ENCODE peak calls at places on chromosomes 16 and 17, in five cellular contexts. One of them, this sample, is unnamed.
A peak's percentile ranks its signal among the peaks of the same experiment; 100 is the strongest.

GRCh38 chr17:60231691-60232090 is 81.9 kb downstream of the CA4 start:
- DNase-seq in left ventricle myocardium inferior: no peak
- DNase-seq in foreskin keratinocyte: peak; percentile 15
- DNase-seq in Peyer's patch: no peak
- DNase-seq in A549: no peak
- DNase-seq in this sample: no peak

GRCh38 chr16:69563605-69564580 is 1.9 kb upstream of the NFAT5 start:
- DNase-seq in Peyer's patch: no peak
- DNase-seq in A549: no peak
- DNase-seq in foreskin keratinocyte: no peak
- DNase-seq in left ventricle myocardium inferior: no peak
- DNase-seq in this sample: no peak

GRCh38 chr17:32253117-32253611 is 12.5 kb upstream of the RHBDL3 start:
- DNase-seq in A549: peak; percentile 80
- DNase-seq in Peyer's patch: peak; percentile 88
- DNase-seq in foreskin keratinocyte: no peak
- DNase-seq in left ventricle myocardium inferior: peak; percentile 76
- DNase-seq in this sample: peak; percentile 82

GRCh38 chr16:20323591-20324117 is 3.7 kb downstream of the GP2 start:
- DNase-seq in A549: no peak
- DNase-seq in Peyer's patch: no peak
- DNase-seq in left ventricle myocardium inferior: no peak
- DNase-seq in foreskin keratinocyte: no peak
- DNase-seq in this sample: no peak

GRCh38 chr16:73337371-73337770 is 289.4 kb upstream of the ZFHX3 start:
- DNase-seq in foreskin keratinocyte: no peak
- DNase-seq in Peyer's patch: no peak
- DNase-seq in left ventricle myocardium inferior: no peak
- DNase-seq in A549: no peak
- DNase-seq in this sample: no peak

GRCh38 chr17:35666967-35667552 is 64.4 kb upstream of the RASL10B start:
- DNase-seq in Peyer's patch: peak; percentile 60
- DNase-seq in left ventricle myocardium inferior: no peak
- DNase-seq in A549: no peak
- DNase-seq in foreskin keratinocyte: no peak
- DNase-seq in this sample: no peak

GRCh38 chr16:11327277-11328171 is 17.7 kb upstream of the RMI2 start:
- DNase-seq in Peyer's patch: peak; percentile 69
- DNase-seq in left ventricle myocardium inferior: peak; percentile 40
- DNase-seq in A549: no peak
- DNase-seq in foreskin keratinocyte: no peak
- DNase-seq in this sample: no peak

GRCh38 chr16:8963010-8963824 is 489 bp downstream of the USP7 start:
- DNase-seq in left ventricle myocardium inferior: no peak
- DNase-seq in foreskin keratinocyte: no peak
- DNase-seq in A549: no peak
- DNase-seq in Peyer's patch: no peak
- DNase-seq in this sample: no peak

GRCh38 chr17:49455226-49455968 is 39.7 kb upstream of the NGFR start:
- DNase-seq in A549: no peak
- DNase-seq in Peyer's patch: no peak
- DNase-seq in left ventricle myocardium inferior: no peak
- DNase-seq in foreskin keratinocyte: no peak
- DNase-seq in this sample: no peak

GRCh38 chr17:29883497-29883896 is 46.5 kb downstream of the SSH2 start:
- DNase-seq in A549: no peak
- DNase-seq in left ventricle myocardium inferior: no peak
- DNase-seq in Peyer's patch: no peak
- DNase-seq in foreskin keratinocyte: no peak
- DNase-seq in this sample: no peak

GRCh38 chr16:30888856-30889499 is 4.9 kb downstream of the BCL7C start:
- DNase-seq in foreskin keratinocyte: no peak
- DNase-seq in Peyer's patch: no peak
- DNase-seq in A549: no peak
- DNase-seq in left ventricle myocardium inferior: no peak
- DNase-seq in this sample: no peak

GRCh38 chr17:19996502-19996901 is 12.7 kb upstream of the SPECC1 start:
- DNase-seq in foreskin keratinocyte: no peak
- DNase-seq in Peyer's patch: no peak
- DNase-seq in left ventricle myocardium inferior: no peak
- DNase-seq in A549: no peak
- DNase-seq in this sample: no peak

GRCh38 chr17:77936881-77937280 is 21.6 kb upstream of the TNRC6C start:
- DNase-seq in A549: no peak
- DNase-seq in foreskin keratinocyte: no peak
- DNase-seq in Peyer's patch: no peak
- DNase-seq in left ventricle myocardium inferior: no peak
- DNase-seq in this sample: no peak

GRCh38 chr16:55825115-55825728 is 7.7 kb downstream of the CES1 start:
- DNase-seq in A549: no peak
- DNase-seq in foreskin keratinocyte: no peak
- DNase-seq in Peyer's patch: no peak
- DNase-seq in left ventricle myocardium inferior: no peak
- DNase-seq in this sample: no peak

GRCh38 chr17:59621771-59622170 is 2.1 kb downstream of the CLTC start:
- DNase-seq in Peyer's patch: no peak
- DNase-seq in foreskin keratinocyte: no peak
- DNase-seq in A549: no peak
- DNase-seq in left ventricle myocardium inferior: no peak
- DNase-seq in this sample: no peak

GRCh38 chr17:59812139-59812538 is 80.6 kb downstream of the TUBD1 start:
- DNase-seq in left ventricle myocardium inferior: no peak
- DNase-seq in Peyer's patch: no peak
- DNase-seq in foreskin keratinocyte: no peak
- DNase-seq in A549: no peak
- DNase-seq in this sample: no peak

GRCh38 chr16:72797606-72798005 is 250.3 kb downstream of the ZFHX3 start:
- DNase-seq in foreskin keratinocyte: no peak
- DNase-seq in Peyer's patch: no peak
- DNase-seq in A549: no peak
- DNase-seq in left ventricle myocardium inferior: peak; percentile 28
- DNase-seq in this sample: no peak

GRCh38 chr16:31016018-31016417 is 5.6 kb upstream of the STX1B start:
- DNase-seq in A549: no peak
- DNase-seq in foreskin keratinocyte: no peak
- DNase-seq in Peyer's patch: no peak
- DNase-seq in left ventricle myocardium inferior: no peak
- DNase-seq in this sample: no peak

GRCh38 chr17:49454050-49454449 is 39.4 kb upstream of the PHB1 start:
- DNase-seq in left ventricle myocardium inferior: no peak
- DNase-seq in A549: no peak
- DNase-seq in foreskin keratinocyte: no peak
- DNase-seq in Peyer's patch: no peak
- DNase-seq in this sample: no peak

GRCh38 chr17:54944796-54945195 is 23.7 kb downstream of the COX11 start:
- DNase-seq in Peyer's patch: no peak
- DNase-seq in foreskin keratinocyte: no peak
- DNase-seq in left ventricle myocardium inferior: no peak
- DNase-seq in A549: no peak
- DNase-seq in this sample: no peak

GRCh38 chr16:28826141-28826540 is 3.3 kb downstream of the ATXN2L start:
- DNase-seq in Peyer's patch: no peak
- DNase-seq in left ventricle myocardium inferior: no peak
- DNase-seq in A549: no peak
- DNase-seq in foreskin keratinocyte: no peak
- DNase-seq in this sample: no peak

GRCh38 chr16:24996731-24997130 is 18.4 kb downstream of the ARHGAP17 start:
- DNase-seq in left ventricle myocardium inferior: no peak
- DNase-seq in foreskin keratinocyte: no peak
- DNase-seq in A549: no peak
- DNase-seq in Peyer's patch: no peak
- DNase-seq in this sample: no peak

GRCh38 chr17:77834170-77835115 is 124.1 kb upstream of the TNRC6C start:
- DNase-seq in A549: peak; percentile 99
- DNase-seq in foreskin keratinocyte: no peak
- DNase-seq in Peyer's patch: peak; percentile 79
- DNase-seq in left ventricle myocardium inferior: peak; percentile 55
- DNase-seq in this sample: peak; percentile 80

GRCh38 chr17:68461122-68461539 is 3.8 kb upstream of the WIPI1 start:
- DNase-seq in Peyer's patch: no peak
- DNase-seq in left ventricle myocardium inferior: no peak
- DNase-seq in foreskin keratinocyte: no peak
- DNase-seq in A549: no peak
- DNase-seq in this sample: no peak

GRCh38 chr16:50458694-50459271 is 89.4 kb upstream of the NKD1 start:
- DNase-seq in foreskin keratinocyte: no peak
- DNase-seq in A549: no peak
- DNase-seq in left ventricle myocardium inferior: no peak
- DNase-seq in Peyer's patch: peak; percentile 9
- DNase-seq in this sample: peak; percentile 32

GRCh38 chr17:74601944-74602572 is 10.0 kb upstream of the CD300LD start:
- DNase-seq in foreskin keratinocyte: peak; percentile 17
- DNase-seq in left ventricle myocardium inferior: no peak
- DNase-seq in A549: peak; percentile 79
- DNase-seq in Peyer's patch: peak; percentile 61
- DNase-seq in this sample: no peak

GRCh38 chr17:78716814-78717393 is 65.2 kb downstream of the CYTH1 start:
- DNase-seq in A549: peak; percentile 85
- DNase-seq in left ventricle myocardium inferior: peak; percentile 76
- DNase-seq in Peyer's patch: peak; percentile 79
- DNase-seq in foreskin keratinocyte: no peak
- DNase-seq in this sample: peak; percentile 78

GRCh38 chr16:66427036-66427446 is at the start of gene BEAN1:
- DNase-seq in foreskin keratinocyte: no peak
- DNase-seq in Peyer's patch: peak; percentile 27
- DNase-seq in left ventricle myocardium inferior: peak; percentile 36
- DNase-seq in A549: peak; percentile 46
- DNase-seq in this sample: no peak

GRCh38 chr17:77318491-77319210 is 177.9 kb downstream of the SEC14L1 start:
- DNase-seq in foreskin keratinocyte: no peak
- DNase-seq in A549: no peak
- DNase-seq in Peyer's patch: peak; percentile 63
- DNase-seq in left ventricle myocardium inferior: no peak
- DNase-seq in this sample: peak; percentile 66

GRCh38 chr16:86025706-86026105 is 126.7 kb downstream of the IRF8 start:
- DNase-seq in foreskin keratinocyte: no peak
- DNase-seq in A549: no peak
- DNase-seq in left ventricle myocardium inferior: no peak
- DNase-seq in Peyer's patch: peak; percentile 41
- DNase-seq in this sample: no peak

GRCh38 chr17:73347355-73347754 is 35.6 kb upstream of the CDC42EP4 start:
- DNase-seq in foreskin keratinocyte: no peak
- DNase-seq in left ventricle myocardium inferior: no peak
- DNase-seq in Peyer's patch: no peak
- DNase-seq in A549: no peak
- DNase-seq in this sample: no peak
- H3K4me1 ChIP-seq in foreskin keratinocyte: no peaks in the 10 kb centered on the region
- H3K4me1 ChIP-seq in left ventricle myocardium inferior: peaks cover 16% of the 10 kb centered on the region
- H3K4me1 ChIP-seq in Peyer's patch: peaks cover 12% of the 10 kb centered on the region
- H3K4me1 ChIP-seq in A549: peaks cover 16% of the 10 kb centered on the region
- H3K4me1 ChIP-seq in this sample: peaks cover 10% of the 10 kb centered on the region

DNA sequence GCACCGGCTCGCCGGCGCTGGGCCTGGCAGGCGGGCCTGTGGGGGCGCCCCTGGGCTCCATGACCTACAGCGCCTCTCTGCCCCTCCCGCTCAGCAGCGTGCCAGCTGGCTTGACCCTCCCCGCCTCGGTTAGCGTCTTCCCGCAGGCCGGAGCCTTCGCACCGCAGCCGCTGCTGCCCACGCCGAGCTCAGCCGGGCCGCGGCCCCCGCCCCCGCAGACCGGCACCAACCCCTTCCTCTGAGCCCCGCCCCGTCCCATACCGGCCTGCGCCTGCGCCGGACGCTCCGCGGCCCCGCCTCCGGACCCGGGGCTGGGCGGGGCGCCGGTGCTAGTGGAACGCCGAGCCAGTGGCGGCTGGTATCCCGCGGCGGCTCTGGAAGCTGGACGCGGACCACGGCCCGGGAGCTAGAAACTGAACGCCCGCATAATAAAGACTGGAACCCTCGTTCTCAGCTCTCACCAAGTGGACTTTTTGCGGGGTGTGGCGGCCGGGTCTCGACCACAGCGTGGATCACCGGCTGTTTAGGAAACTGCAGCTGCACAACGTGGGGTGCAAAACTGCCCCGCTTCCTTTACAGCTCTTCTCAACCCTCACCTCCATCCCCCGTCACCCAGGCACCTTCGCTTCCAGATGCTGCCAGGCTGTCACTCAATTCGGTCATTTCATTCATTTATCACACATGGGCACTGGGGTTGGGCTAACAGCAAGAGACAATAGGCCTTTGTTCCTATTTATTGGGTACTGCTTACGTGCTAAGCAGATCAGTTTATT is 4.9 kb upstream of the SPATA20 start:
- DNase-seq in left ventricle myocardium inferior: peak; percentile 89
- DNase-seq in foreskin keratinocyte: no peak
- DNase-seq in A549: peak; percentile 96
- DNase-seq in Peyer's patch: peak; percentile 93
- DNase-seq in this sample: peak; percentile 90
- TF ChIP-seq CTCF in left ventricle myocardium inferior: peak; percentile 34
- TF ChIP-seq CTCF in foreskin keratinocyte: peak; percentile 24
- TF ChIP-seq CTCF in A549: peak; percentile 28
- TF ChIP-seq CTCF in Peyer's patch: no peak
- TF ChIP-seq CTCF in this sample: peak; percentile 31

GRCh38 chr17:39629894-39630293 is 3.1 kb downstream of the PPP1R1B start:
- DNase-seq in A549: no peak
- DNase-seq in left ventricle myocardium inferior: no peak
- DNase-seq in Peyer's patch: no peak
- DNase-seq in foreskin keratinocyte: no peak
- DNase-seq in this sample: peak; percentile 63
- H3K27ac ChIP-seq in A549: no peak overlapping the region
- H3K27ac ChIP-seq in left ventricle myocardium inferior: no peak overlapping the region
- H3K27ac ChIP-seq in Peyer's patch: no peak overlapping the region
- H3K27ac ChIP-seq in foreskin keratinocyte: no peak overlapping the region
- H3K27ac ChIP-seq in this sample: peak overlapping the region; percentile 53

DNA sequence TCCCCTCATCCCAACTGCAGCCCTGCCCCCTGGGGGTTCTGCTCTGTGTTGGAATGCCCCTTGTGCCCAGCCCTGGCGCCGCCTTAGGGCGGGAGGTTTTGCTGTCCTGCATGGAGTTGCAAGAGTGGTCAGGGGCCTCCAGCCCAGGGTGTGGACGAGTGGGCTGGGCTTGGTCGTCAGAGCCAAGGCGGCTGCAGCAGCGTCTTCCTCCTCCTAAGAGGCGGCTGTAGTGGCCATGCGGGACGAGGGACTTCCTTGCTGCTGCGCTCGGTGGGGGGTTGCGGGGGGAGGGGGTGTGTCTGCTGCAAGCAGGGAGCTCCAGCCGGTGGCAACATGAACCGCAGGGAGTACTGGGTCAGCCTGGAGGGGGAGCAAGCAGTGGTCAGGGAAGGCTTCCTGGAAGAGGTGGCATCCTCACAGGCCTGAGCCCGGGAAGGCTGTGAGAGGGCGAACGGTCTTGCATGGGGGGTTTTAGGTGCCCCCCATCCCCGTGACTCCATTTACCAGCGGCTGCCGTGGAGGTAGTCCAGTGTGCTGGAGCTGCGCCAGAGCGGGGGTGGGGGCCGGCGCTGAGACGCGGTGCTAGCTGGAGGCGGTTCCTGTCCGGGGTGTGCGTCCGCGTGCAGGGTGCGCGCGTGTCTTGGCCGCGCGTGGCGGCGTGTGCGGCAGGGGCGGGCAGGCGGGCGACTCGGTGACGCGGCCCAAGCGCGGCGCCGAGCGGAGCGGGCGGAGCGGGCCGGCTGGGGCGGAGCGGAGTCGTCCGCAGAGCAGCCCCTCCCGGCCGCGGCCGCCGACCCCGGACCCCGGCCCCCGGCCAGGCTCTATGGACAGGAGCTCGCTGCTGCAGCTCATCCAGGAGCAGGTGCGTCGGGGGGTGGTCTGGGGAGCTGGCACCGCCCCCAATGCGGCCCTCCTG is at the start of gene RHBDL1:
- DNase-seq in left ventricle myocardium inferior: no peak
- DNase-seq in A549: no peak
- DNase-seq in Peyer's patch: no peak
- DNase-seq in foreskin keratinocyte: no peak
- DNase-seq in this sample: peak; percentile 68
- H3K4me1 ChIP-seq in left ventricle myocardium inferior: peaks cover 39% of the 10 kb centered on the region
- H3K4me1 ChIP-seq in A549: peaks cover 25% of the 10 kb centered on the region
- H3K4me1 ChIP-seq in Peyer's patch: peaks cover 35% of the 10 kb centered on the region
- H3K4me1 ChIP-seq in foreskin keratinocyte: peaks cover 6% of the 10 kb centered on the region
- H3K4me1 ChIP-seq in this sample: peaks cover 19% of the 10 kb centered on the region

GRCh38 chr17:64130559-64131001 is 636 bp upstream of the ERN1 start:
- DNase-seq in A549: no peak
- DNase-seq in foreskin keratinocyte: peak; percentile 50
- DNase-seq in Peyer's patch: peak; percentile 74
- DNase-seq in left ventricle myocardium inferior: no peak
- DNase-seq in this sample: peak; percentile 61
- TF ChIP-seq CTCF in A549: no peak
- TF ChIP-seq CTCF in foreskin keratinocyte: peak; percentile 9
- TF ChIP-seq CTCF in Peyer's patch: no peak
- TF ChIP-seq CTCF in left ventricle myocardium inferior: no peak
- TF ChIP-seq CTCF in this sample: no peak

This sample was measured in lower lobe of right lung.